ENCODE peak calls at places on chromosome 16, in ten cellular contexts. H, B, M, J, N, G, I, F, A and E are unnamed samples.
A peak's percentile ranks its signal among the peaks of the same experiment; 100 is the strongest.

GRCh38 chr16:22816475-22816874 is 2.5 kb downstream of the HS3ST2 start:
- DNase-seq in H (no peak), G (no peak), B (no peak), J (no peak), I (no peak), F (no peak), N (no peak), A (no peak), M (no peak), E (peak; percentile 5)

GRCh38 chr16:49661465-49662187 is 194.3 kb downstream of the ZNF423 start:
- DNase-seq in H (no peak), A (no peak), G (no peak), N (peak; percentile 34), I (no peak), F (no peak), B (no peak), J (no peak), M (peak; percentile 79), E (no peak)

GRCh38 chr16:73065617-73066313 is 17.8 kb upstream of the ZFHX3 start:
- DNase-seq in F (no peak), N (peak; percentile 75), J (peak; percentile 79), H (no peak), A (peak; percentile 68), I (no peak), B (no peak), G (peak; percentile 58), M (peak; percentile 66), E (no peak)

GRCh38 chr16:11570258-11570657 is 16.5 kb downstream of the LITAF start:
- DNase-seq in F (no peak), G (no peak), M (no peak), H (no peak), J (no peak), B (no peak), N (no peak), A (no peak), I (no peak), E (no peak)

GRCh38 chr16:87806246-87806607 is 40.4 kb upstream of the KLHDC4 start:
- DNase-seq in A (no peak), F (no peak), G (no peak), B (no peak), I (no peak), M (no peak), H (no peak), J (no peak), N (no peak), E (no peak)

GRCh38 chr16:86044241-86044671 is 145.3 kb downstream of the IRF8 start:
- DNase-seq in F (no peak), G (no peak), B (peak; percentile 22), A (peak; percentile 92), I (peak; percentile 43), H (no peak), N (peak; percentile 96), J (peak; percentile 78), M (no peak), E (no peak)

GRCh38 chr16:67713647-67714273 is 5.4 kb downstream of the GFOD2 start:
- DNase-seq in N (peak; percentile 50), H (no peak), F (no peak), B (no peak), M (no peak), I (no peak), A (peak; percentile 23), J (no peak), G (no peak), E (no peak)

GRCh38 chr16:67451704-67452435 is 20.9 kb downstream of the HSD11B2 start:
- DNase-seq in A (no peak), F (peak; percentile 65), M (peak; percentile 73), B (peak; percentile 77), J (no peak), N (no peak), I (no peak), G (peak; percentile 36), H (no peak), E (no peak)

GRCh38 chr16:12256880-12257279 is 280.3 kb downstream of the SNX29 start:
- DNase-seq in I (no peak), H (no peak), G (no peak), N (no peak), J (no peak), M (no peak), F (no peak), A (no peak), B (no peak), E (no peak)

GRCh38 chr16:10984509-10984908 is 40.1 kb downstream of the CLEC16A start:
- DNase-seq in F (no peak), J (no peak), G (no peak), B (no peak), H (no peak), M (no peak), I (no peak), A (no peak), N (no peak), E (no peak)

GRCh38 chr16:1789643-1790045 is 3.9 kb downstream of the IGFALS start:
- DNase-seq in M (peak; percentile 10), A (no peak), F (peak; percentile 17), B (peak; percentile 13), G (no peak), H (no peak), J (peak; percentile 58), I (no peak), N (peak; percentile 51), E (no peak)

GRCh38 chr16:1787322-1788094 is 4.7 kb downstream of the NUBP2 start:
- DNase-seq in B (peak; percentile 10), G (peak; percentile 11), A (no peak), I (no peak), H (no peak), M (peak; percentile 10), J (no peak), F (peak; percentile 16), N (peak; percentile 41), E (no peak)

GRCh38 chr16:1788708-1789100 is 4.8 kb downstream of the IGFALS start:
- DNase-seq in B (no peak), H (no peak), N (peak; percentile 36), F (no peak), J (peak; percentile 58), I (no peak), G (no peak), A (no peak), M (peak; percentile 8), E (no peak)

GRCh38 chr16:1787056-1787321 is 4.2 kb downstream of the NUBP2 start:
- DNase-seq in F (no peak), H (no peak), J (no peak), A (no peak), I (no peak), M (peak; percentile 10), N (no peak), G (no peak), B (peak; percentile 8), E (no peak)

DNA sequence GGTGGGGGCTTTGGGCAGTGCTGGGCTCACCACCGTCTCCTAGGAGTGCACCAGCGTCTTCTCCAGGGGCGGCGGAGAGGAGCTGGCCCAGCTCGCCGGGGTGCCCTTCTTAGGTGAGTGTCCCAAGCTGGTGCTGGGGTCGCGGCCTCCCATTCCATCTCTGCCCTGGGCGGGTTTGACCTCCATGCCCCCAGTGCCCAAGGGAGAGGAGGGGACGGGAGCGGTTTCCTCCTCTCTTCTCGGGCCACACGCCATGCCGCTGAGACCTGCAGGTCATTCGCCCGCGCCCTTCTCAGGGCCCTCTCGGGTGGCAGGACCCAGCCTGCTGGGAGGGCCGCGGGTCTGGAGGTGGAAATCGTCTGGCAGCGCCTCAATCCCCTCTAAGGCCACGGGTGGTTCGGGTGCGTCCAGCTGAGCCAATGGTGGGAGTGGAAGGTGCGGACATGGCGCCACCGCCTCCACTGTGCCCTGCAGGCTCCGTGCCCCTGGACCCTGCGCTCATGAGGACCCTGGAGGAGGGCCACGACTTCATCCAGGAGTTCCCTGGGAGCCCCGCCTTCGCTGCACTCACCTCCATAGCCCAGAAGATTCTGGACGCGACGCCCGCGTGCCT is 5.3 kb downstream of the IGFALS start:
- DNase-seq in B (peak; percentile 9), A (no peak), J (peak; percentile 65), F (no peak), H (no peak), I (no peak), N (peak; percentile 41), G (no peak), M (peak; percentile 11), E (no peak)
- H3K36me3 ChIP-seq in B (peaks cover 6% of the 10 kb centered on the region), A (no peaks in the 10 kb centered on the region), J (peaks cover 27% of the 10 kb centered on the region), F (no peaks in the 10 kb centered on the region), H (no peaks in the 10 kb centered on the region), I (peaks cover 63% of the 10 kb centered on the region), N (no peaks in the 10 kb centered on the region), G (peaks cover 45% of the 10 kb centered on the region), M (no peaks in the 10 kb centered on the region), E (no peaks in the 10 kb centered on the region)

GRCh38 chr16:57155702-57156350 is 30.0 kb downstream of the PSME3IP1 start:
- DNase-seq in M (no peak), I (no peak), J (no peak), G (no peak), B (no peak), H (no peak), N (no peak), F (no peak), A (no peak), E (no peak)

GRCh38 chr16:57163842-57164241 is 22.0 kb downstream of the PSME3IP1 start:
- DNase-seq in J (no peak), M (no peak), I (no peak), B (no peak), F (no peak), H (no peak), A (no peak), N (no peak), G (no peak), E (no peak)

GRCh38 chr16:57156351-57156703 is 29.5 kb downstream of the PSME3IP1 start:
- DNase-seq in F (no peak), M (no peak), H (no peak), G (no peak), I (no peak), A (no peak), J (no peak), N (no peak), B (no peak), E (no peak)

GRCh38 chr16:57153841-57154240 is 32.0 kb downstream of the PSME3IP1 start:
- DNase-seq in J (peak; percentile 55), B (no peak), F (no peak), A (no peak), N (no peak), G (no peak), M (no peak), H (no peak), I (no peak), E (no peak)

GRCh38 chr16:57159447-57159846 is 26.4 kb downstream of the PSME3IP1 start:
- DNase-seq in M (no peak), H (no peak), G (no peak), J (no peak), B (no peak), I (no peak), A (peak; percentile 52), F (no peak), N (peak; percentile 38), E (no peak)
- H3K36me3 ChIP-seq in M (no peaks in the 10 kb centered on the region), H (peaks cover 3% of the 10 kb centered on the region), G (peaks cover 95% of the 10 kb centered on the region), J (peaks cover 25% of the 10 kb centered on the region), B (peaks cover 21% of the 10 kb centered on the region), I (peaks cover 52% of the 10 kb centered on the region), A (peaks cover 29% of the 10 kb centered on the region), F (no peaks in the 10 kb centered on the region), N (peaks cover 9% of the 10 kb centered on the region), E (no peaks in the 10 kb centered on the region)

GRCh38 chr16:18832021-18832420 is 30.7 kb upstream of the ARL6IP1 start:
- DNase-seq in J (no peak), M (no peak), N (no peak), H (no peak), G (no peak), F (no peak), I (no peak), A (no peak), B (no peak), E (no peak)
- H3K36me3 ChIP-seq in J (peaks cover 81% of the 10 kb centered on the region), M (peaks cover 24% of the 10 kb centered on the region), N (peaks cover 41% of the 10 kb centered on the region), H (peaks cover 9% of the 10 kb centered on the region), G (peaks cover 98% of the 10 kb centered on the region), F (peaks cover 49% of the 10 kb centered on the region), I (peaks cover 89% of the 10 kb centered on the region), A (peaks cover 80% of the 10 kb centered on the region), B (peaks cover 62% of the 10 kb centered on the region), E (no peaks in the 10 kb centered on the region)

GRCh38 chr16:53457670-53458069 is 23.4 kb downstream of the RBL2 start:
- DNase-seq in G (no peak), M (no peak), I (no peak), J (no peak), N (no peak), A (no peak), F (peak; percentile 40), H (no peak), B (no peak), E (no peak)
- H3K36me3 ChIP-seq in G (peaks cover 92% of the 10 kb centered on the region), M (peaks cover 3% of the 10 kb centered on the region), I (peaks cover 47% of the 10 kb centered on the region), J (peaks cover 37% of the 10 kb centered on the region), N (peaks cover 15% of the 10 kb centered on the region), A (peaks cover 45% of the 10 kb centered on the region), F (peaks cover 23% of the 10 kb centered on the region), H (peaks cover 13% of the 10 kb centered on the region), B (peaks cover 41% of the 10 kb centered on the region), E (no peaks in the 10 kb centered on the region)